ENCODE peak calls at places on chromosomes 7 and 10, in ten cellular contexts. X is transverse colon; S is lung; J is endothelial cell; L is neural crest cell; T is hepatocyte; Y is CD4-positive, alpha-beta T cell; P is lower leg skin; R is breast epithelium; V is A549. U is an unnamed sample.

GRCh38 chr10:47088656-47089354 is 177.6 kb downstream of the PTPN20 start:
- DNase-seq in R (no peak), V (no peak), J (no peak), Y (no peak), X (no peak), L (no peak), S (no peak), P (no peak), T (no peak), U (no peak)

GRCh38 chr10:34994565-34995142 is 95.5 kb downstream of the CUL2 start:
- DNase-seq in R (peak; percentile 59), P (no peak), L (peak; percentile 47), J (peak; percentile 61), Y (peak; percentile 42), S (peak; percentile 44), T (peak; percentile 87), X (peak; percentile 40), V (peak; percentile 77), U (no peak)

GRCh38 chr10:71045188-71045841 is 156.9 kb upstream of the PCBD1 start:
- DNase-seq in S (no peak), V (no peak), Y (no peak), X (no peak), P (no peak), R (no peak), L (no peak), T (no peak), J (no peak), U (no peak)

GRCh38 chr10:103709341-103709920 is 145.9 kb downstream of the SH3PXD2A start:
- DNase-seq in V (no peak), X (no peak), S (no peak), J (no peak), Y (no peak), R (no peak), T (no peak), L (no peak), P (no peak), U (no peak)

GRCh38 chr10:127310389-127310788 is 114.0 kb upstream of the INSYN2A start:
- DNase-seq in X (no peak), S (no peak), Y (no peak), P (no peak), T (no peak), V (no peak), J (no peak), L (no peak), R (no peak), U (no peak)

GRCh38 chr7:36130236-36130945 is 22.7 kb upstream of the EEPD1 start:
- DNase-seq in S (no peak), Y (no peak), J (no peak), L (no peak), X (no peak), P (no peak), V (no peak), T (no peak), R (no peak), U (no peak)

GRCh38 chr10:93437946-93438795 is 44.0 kb downstream of the MYOF start:
- DNase-seq in L (no peak), S (no peak), P (no peak), T (peak; percentile 47), J (peak; percentile 18), R (no peak), V (no peak), Y (no peak), X (no peak), U (peak; percentile 52)

GRCh38 chr10:129521161-129522025 is 54.4 kb downstream of the MGMT start:
- DNase-seq in J (no peak), V (no peak), R (no peak), L (no peak), Y (no peak), P (no peak), T (no peak), X (no peak), S (no peak), U (no peak)

GRCh38 chr7:767580-767940 is 40.5 kb upstream of the PRKAR1B start:
- DNase-seq in J (no peak), P (no peak), L (no peak), T (no peak), V (no peak), X (no peak), Y (no peak), R (peak; percentile 62), S (no peak), U (no peak)

GRCh38 chr10:113475381-113475807 is 77.5 kb upstream of the HABP2 start:
- DNase-seq in T (no peak), V (no peak), L (no peak), X (no peak), Y (no peak), P (no peak), J (no peak), S (no peak), R (peak; percentile 85), U (no peak)

GRCh38 chr7:96198047-96198636 is 123.8 kb downstream of the SLC25A13 start:
- DNase-seq in Y (no peak), J (no peak), T (no peak), V (no peak), S (no peak), R (no peak), L (no peak), X (no peak), P (no peak), U (no peak)
- TF ChIP-seq CTCF in Y (no peak), J (no peak), T (no peak), V (no peak), S (no peak), R (no peak), L (no peak), X (no peak), P (no peak), U (no peak)

DNA sequence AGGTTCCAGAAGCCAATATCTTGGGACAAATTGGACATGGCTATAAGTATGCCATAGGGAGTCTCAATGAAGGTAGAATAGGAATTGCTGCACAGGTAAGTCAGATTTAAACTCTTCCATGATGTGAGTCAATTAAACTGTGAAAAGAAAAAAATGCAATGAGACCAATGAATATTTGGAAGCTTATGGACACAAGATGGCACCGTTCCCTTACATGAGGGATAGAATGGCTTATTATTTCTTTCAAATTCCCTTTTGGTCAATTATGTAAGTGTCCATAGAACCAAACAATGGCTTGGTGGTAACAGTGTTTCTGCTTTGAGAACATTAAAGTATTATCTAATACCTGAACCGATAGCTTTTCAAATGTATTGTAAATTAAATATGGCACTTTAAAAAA is 35.6 kb downstream of the ACADSB start:
- DNase-seq in S (no peak), P (no peak), J (no peak), L (no peak), T (no peak), R (no peak), V (no peak), X (no peak), Y (no peak), U (no peak)
- TF ChIP-seq CTCF in S (no peak), P (no peak), J (no peak), L (peak; percentile 44), T (peak; percentile 26), R (no peak), V (peak; percentile 52), X (no peak), Y (no peak), U (no peak)

DNA sequence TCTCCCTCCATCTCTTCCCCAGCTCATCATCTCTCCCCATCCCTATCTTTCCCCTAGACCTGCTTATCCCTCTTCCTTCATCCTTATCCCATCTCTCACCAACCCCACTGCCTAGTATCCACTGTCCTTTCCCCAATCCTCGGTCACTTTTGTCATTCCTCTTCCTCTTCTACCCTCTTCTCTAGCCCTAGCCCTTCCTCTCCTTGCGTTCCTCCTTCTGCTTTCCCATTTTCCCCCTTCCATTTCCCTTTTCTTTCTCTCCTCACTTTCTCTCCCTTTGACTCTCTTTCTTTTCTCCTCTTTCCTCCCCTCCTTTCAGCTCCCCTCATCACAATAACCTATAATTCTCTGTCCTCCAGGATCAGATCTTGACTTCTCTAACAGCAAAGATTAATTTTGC is 83.6 kb downstream of the POLL start:
- DNase-seq in S (no peak), T (no peak), Y (no peak), P (no peak), X (no peak), R (no peak), V (no peak), J (no peak), L (no peak), U (no peak)
- TF ChIP-seq CTCF in S (no peak), T (no peak), Y (no peak), P (no peak), X (no peak), R (no peak), V (no peak), J (no peak), L (no peak), U (no peak)

GRCh38 chr7:83365746-83366145 is 203.1 kb upstream of the PCLO start:
- DNase-seq in L (no peak), J (no peak), T (no peak), R (no peak), P (no peak), S (no peak), X (no peak), Y (no peak), V (no peak), U (no peak)
- TF ChIP-seq CTCF in L (no peak), J (no peak), T (peak; percentile 39), R (no peak), P (no peak), S (no peak), X (no peak), Y (no peak), V (no peak), U (no peak)

DNA sequence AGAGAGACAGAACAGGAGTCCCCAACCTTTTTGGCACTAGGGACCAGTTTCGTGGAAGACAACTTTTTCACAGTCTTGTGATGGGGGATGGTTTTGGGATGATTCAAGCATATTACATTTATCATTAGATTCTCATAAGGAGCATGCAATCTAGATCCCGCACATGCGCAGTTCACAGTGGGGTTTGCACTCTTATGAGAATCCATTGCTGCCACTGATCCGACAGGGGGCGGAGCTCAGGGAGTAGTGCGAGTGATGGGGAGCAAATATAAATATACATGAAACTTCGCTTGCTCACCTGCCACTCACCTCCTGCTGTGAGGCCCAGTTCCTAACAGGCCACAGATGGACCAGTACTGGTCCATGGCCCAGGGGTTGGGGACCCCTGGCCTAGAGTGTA is 14.2 kb downstream of the CCL26 start:
- DNase-seq in P (no peak), Y (no peak), J (no peak), S (no peak), V (no peak), L (no peak), T (no peak), R (no peak), X (no peak), U (no peak)
- TF ChIP-seq CTCF in P (no peak), Y (no peak), J (no peak), S (no peak), V (no peak), L (no peak), T (no peak), R (no peak), X (no peak), U (no peak)